ENCODE peak calls at places on chromosomes 4 and X, in nine cellular contexts. H is endothelial cell of umbilical vein, C is SK-N-SH, O is sigmoid colon, R is suprapubic skin, U is GM23338, Z is stomach, J is H1, S is prostate gland. T is an unnamed sample.

GRCh38 chr4:102616661-102617060 is 115.5 kb downstream of the NFKB1 start:
- DNase-seq in H (peak), C (peak), O (no peak), R (no peak), U (peak), Z (no peak), J (no peak), S (no peak), T (no peak)

GRCh38 chr4:119237642-119238041 is 25.1 kb downstream of the USP53 start:
- DNase-seq in H (no peak), C (no peak), O (no peak), R (no peak), U (no peak), Z (no peak), J (no peak), S (no peak), T (no peak)

GRCh38 chr4:73080789-73081188 is 11.3 kb upstream of the COX18 start:
- DNase-seq in H (no peak), C (peak), O (no peak), R (no peak), U (no peak), Z (no peak), J (no peak), S (no peak), T (no peak)

GRCh38 chrX:1554469-1555210 is 17.7 kb upstream of the P2RY8 start:
- DNase-seq in H (no peak), C (no peak), O (peak), R (peak), U (no peak), Z (peak), J (no peak), S (no peak), T (no peak)

GRCh38 chr4:18366762-18367358 is 345.3 kb upstream of the LCORL start:
- DNase-seq in H (peak), C (peak), O (no peak), R (no peak), U (peak), Z (no peak), J (no peak), S (no peak), T (no peak)

GRCh38 chrX:14964500-14964899 is 91.3 kb downstream of the MOSPD2 start:
- DNase-seq in H (peak), C (no peak), O (no peak), R (no peak), U (no peak), Z (no peak), J (no peak), S (no peak), T (no peak)

GRCh38 chr4:109820563-109820962 is 5.0 kb downstream of the GAR1 start:
- DNase-seq in H (no peak), C (no peak), O (no peak), R (no peak), U (no peak), Z (no peak), J (no peak), S (peak), T (no peak)

GRCh38 chr4:84920591-84920990 is 45.9 kb downstream of the WDFY3 start:
- DNase-seq in H (peak), C (no peak), O (no peak), R (no peak), U (no peak), Z (no peak), J (no peak), S (no peak), T (no peak)

GRCh38 chrX:119477812-119478232 is 9.6 kb downstream of the SLC25A5 start:
- DNase-seq in H (no peak), C (no peak), O (no peak), R (no peak), U (no peak), Z (peak), J (no peak), S (no peak), T (no peak)

GRCh38 chrX:123648028-123648810 is 84.6 kb downstream of the THOC2 start:
- DNase-seq in H (peak), C (no peak), O (no peak), R (no peak), U (peak), Z (peak), J (peak), S (peak), T (no peak)

GRCh38 chrX:25872786-25873185 is 265.4 kb upstream of the MAGEB18 start:
- DNase-seq in H (no peak), C (no peak), O (no peak), R (no peak), U (no peak), Z (no peak), J (no peak), S (no peak), T (no peak)

GRCh38 chr4:145935253-145936141 is 3.1 kb downstream of the ZNF827 start:
- DNase-seq in H (peak), C (peak), O (no peak), R (no peak), U (peak), Z (peak), J (no peak), S (no peak), T (peak)

GRCh38 chr4:76420901-76421581 is at the start of gene CCDC158:
- DNase-seq in H (no peak), C (peak), O (no peak), R (no peak), U (peak), Z (peak), J (no peak), S (no peak), T (no peak)

GRCh38 chrX:104351173-104351769 is 96.5 kb upstream of the ESX1 start:
- DNase-seq in H (peak), C (no peak), O (no peak), R (no peak), U (no peak), Z (no peak), J (no peak), S (no peak), T (no peak)

GRCh38 chr4:62324215-62324614 is 1124.1 kb downstream of the ADGRL3 start:
- DNase-seq in H (no peak), C (no peak), O (no peak), R (no peak), U (no peak), Z (no peak), J (no peak), S (no peak), T (no peak)

GRCh38 chr4:26191353-26191752 is 129.5 kb upstream of the RBPJ start:
- DNase-seq in H (no peak), C (no peak), O (no peak), R (no peak), U (no peak), Z (no peak), J (no peak), S (no peak), T (no peak)

GRCh38 chr4:61246003-61246402 is 45.9 kb downstream of the ADGRL3 start:
- DNase-seq in H (no peak), C (no peak), O (no peak), R (no peak), U (no peak), Z (no peak), J (no peak), S (no peak), T (no peak)

GRCh38 chrX:48573690-48574269 is 504 bp upstream of the RBM3 start:
- DNase-seq in H (peak), C (peak), O (peak), R (no peak), U (no peak), Z (peak), J (no peak), S (no peak), T (no peak)

GRCh38 chrX:39158801-39159657 is 357.8 kb downstream of the MID1IP1 start:
- DNase-seq in H (no peak), C (peak), O (no peak), R (no peak), U (no peak), Z (no peak), J (no peak), S (no peak), T (no peak)

GRCh38 chrX:133838761-133839676 is 146.4 kb downstream of the GPC3 start:
- DNase-seq in H (peak), C (peak), O (no peak), R (no peak), U (peak), Z (no peak), J (peak), S (no peak), T (no peak)

GRCh38 chr4:122577808-122578781 is 42.8 kb downstream of the IL21 start:
- DNase-seq in H (peak), C (peak), O (no peak), R (no peak), U (peak), Z (peak), J (no peak), S (peak), T (no peak)

GRCh38 chr4:81912420-81912819 is 440.7 kb upstream of the RASGEF1B start:
- DNase-seq in H (no peak), C (no peak), O (no peak), R (no peak), U (no peak), Z (no peak), J (no peak), S (no peak), T (no peak)

GRCh38 chr4:145182212-145182611 is 1.8 kb upstream of the OTUD4 start:
- DNase-seq in H (no peak), C (no peak), O (no peak), R (no peak), U (no peak), Z (no peak), J (no peak), S (no peak), T (no peak)

GRCh38 chrX:2609431-2610238 is 81.5 kb upstream of the CD99 start:
- DNase-seq in H (peak), C (no peak), O (peak), R (no peak), U (peak), Z (no peak), J (no peak), S (no peak), T (no peak)

GRCh38 chr4:147340111-147340510 is 140.8 kb upstream of the EDNRA start:
- DNase-seq in H (peak), C (no peak), O (no peak), R (no peak), U (no peak), Z (no peak), J (no peak), S (no peak), T (no peak)

GRCh38 chr4:21699437-21699836 is 249.1 kb downstream of the KCNIP4 start:
- DNase-seq in H (no peak), C (no peak), O (no peak), R (no peak), U (peak), Z (peak), J (no peak), S (no peak), T (no peak)

GRCh38 chr4:41670530-41670929 is 78.0 kb downstream of the PHOX2B start:
- DNase-seq in H (no peak), C (no peak), O (no peak), R (no peak), U (no peak), Z (peak), J (no peak), S (peak), T (no peak)

GRCh38 chr4:53781614-53782467 is 190.6 kb upstream of the LNX1 start:
- DNase-seq in H (peak), C (no peak), O (no peak), R (no peak), U (no peak), Z (no peak), J (no peak), S (no peak), T (no peak)

GRCh38 chr4:186676531-186677158 is 47.0 kb downstream of the FAT1 start:
- DNase-seq in H (no peak), C (no peak), O (no peak), R (no peak), U (peak), Z (no peak), J (no peak), S (no peak), T (no peak)

DNA sequence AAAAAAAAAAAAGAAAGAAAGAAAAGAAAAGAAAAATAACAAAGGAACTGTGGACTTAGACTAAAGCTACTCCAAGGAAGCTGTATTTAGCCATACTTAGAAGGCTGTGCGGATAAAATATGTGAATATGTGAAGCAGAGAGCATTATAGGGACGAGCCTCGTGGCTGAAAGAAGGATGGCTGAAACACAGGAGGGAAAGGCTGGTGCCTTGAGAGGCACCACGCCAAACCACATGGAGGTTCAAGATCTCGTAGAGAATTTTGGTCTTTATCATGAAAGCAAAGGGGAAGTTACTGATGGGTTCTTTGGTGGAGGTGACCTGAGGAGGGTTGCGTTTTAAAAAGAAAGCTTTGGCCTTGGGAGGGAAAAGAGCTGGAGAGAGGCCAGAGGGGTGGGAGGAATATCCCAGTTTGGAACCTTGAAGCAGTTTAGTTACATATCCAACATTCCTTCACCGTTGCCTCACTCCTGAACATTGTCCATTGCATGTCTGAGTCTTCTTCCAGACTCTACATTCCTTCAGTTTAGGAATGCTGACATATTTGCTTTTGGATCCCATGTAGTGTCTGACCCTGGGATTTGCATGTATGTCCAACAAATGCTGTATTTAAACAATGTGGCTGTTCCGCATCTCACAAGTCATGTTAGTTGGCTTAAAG is 82.5 kb downstream of the CPE start:
- DNase-seq in H (no peak), C (no peak), O (no peak), R (no peak), U (no peak), Z (no peak), J (no peak), S (no peak), T (no peak)
- TF ChIP-seq POLR2AphosphoS5 in H (no peak), C (no peak), O (no peak), R (no peak), U (no peak), Z (no peak), J (no peak), S (no peak), T (no peak)

GRCh38 chr4:124483043-124483906 is 229.3 kb downstream of the ANKRD50 start:
- DNase-seq in H (peak), C (peak), O (no peak), R (no peak), U (peak), Z (no peak), J (no peak), S (no peak), T (no peak)

GRCh38 chr4:124481123-124481522 is 231.4 kb downstream of the ANKRD50 start:
- DNase-seq in H (no peak), C (no peak), O (no peak), R (no peak), U (no peak), Z (no peak), J (no peak), S (no peak), T (no peak)

GRCh38 chr4:124484940-124485339 is 227.6 kb downstream of the ANKRD50 start:
- DNase-seq in H (no peak), C (no peak), O (no peak), R (no peak), U (no peak), Z (no peak), J (no peak), S (no peak), T (no peak)

GRCh38 chr4:124484008-124484407 is 228.5 kb downstream of the ANKRD50 start:
- DNase-seq in H (no peak), C (no peak), O (no peak), R (no peak), U (no peak), Z (no peak), J (no peak), S (no peak), T (no peak)

GRCh38 chr4:124486423-124486822 is 226.1 kb downstream of the ANKRD50 start:
- DNase-seq in H (no peak), C (no peak), O (no peak), R (no peak), U (no peak), Z (no peak), J (no peak), S (no peak), T (no peak)
- TF ChIP-seq CTCF in H (no peak), C (no peak), O (no peak), R (no peak), U (peak), Z (no peak), J (no peak), S (no peak), T (no peak)

GRCh38 chrX:135974279-135974856 is 580 bp upstream of the MMGT1 start:
- DNase-seq in H (peak), C (peak), O (peak), R (peak), U (peak), Z (peak), J (no peak), S (peak), T (peak)
- H3K4me3 ChIP-seq in H (peak), C (peak), O (peak), R (peak), U (peak), Z (peak), J (peak), S (peak), T (peak)

DNA sequence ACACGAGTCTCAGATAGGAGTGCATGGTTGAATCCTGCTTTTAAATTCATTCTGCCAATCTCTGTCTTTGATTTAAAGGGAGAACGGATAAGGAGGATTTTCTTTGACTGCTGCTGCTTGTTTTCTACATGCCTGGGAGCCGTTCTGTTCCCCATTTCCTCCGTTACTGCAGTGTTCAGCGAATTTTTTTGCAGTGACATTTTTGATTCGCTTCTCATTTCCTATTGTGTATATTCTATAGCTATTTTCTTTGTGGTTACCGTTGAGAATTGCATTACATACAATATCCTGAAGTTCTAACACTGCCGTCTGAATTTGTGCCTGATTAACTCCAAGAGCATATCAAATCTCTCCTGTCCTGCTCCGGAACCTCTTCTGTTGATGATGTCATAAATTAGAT is 14.8 kb upstream of the MAEA start:
- DNase-seq in H (no peak), C (no peak), O (no peak), R (no peak), U (no peak), Z (no peak), J (no peak), S (no peak), T (no peak)
- TF ChIP-seq POLR2AphosphoS5 in H (no peak), C (no peak), O (no peak), R (no peak), U (no peak), Z (no peak), J (no peak), S (no peak), T (no peak)

GRCh38 chrX:139965421-139965820 is at the start of gene CXorf66:
- DNase-seq in H (no peak), C (no peak), O (no peak), R (no peak), U (no peak), Z (no peak), J (no peak), S (no peak), T (no peak)

GRCh38 chrX:139972113-139972512 is 6.8 kb upstream of the CXorf66 start:
- DNase-seq in H (no peak), C (no peak), O (no peak), R (no peak), U (no peak), Z (no peak), J (no peak), S (no peak), T (no peak)

GRCh38 chrX:139971394-139971749 is 6.1 kb upstream of the CXorf66 start:
- DNase-seq in H (no peak), C (no peak), O (no peak), R (no peak), U (peak), Z (no peak), J (no peak), S (no peak), T (no peak)

GRCh38 chrX:139969286-139969685 is 4.0 kb upstream of the CXorf66 start:
- DNase-seq in H (no peak), C (no peak), O (no peak), R (no peak), U (peak), Z (no peak), J (no peak), S (no peak), T (no peak)

DNA sequence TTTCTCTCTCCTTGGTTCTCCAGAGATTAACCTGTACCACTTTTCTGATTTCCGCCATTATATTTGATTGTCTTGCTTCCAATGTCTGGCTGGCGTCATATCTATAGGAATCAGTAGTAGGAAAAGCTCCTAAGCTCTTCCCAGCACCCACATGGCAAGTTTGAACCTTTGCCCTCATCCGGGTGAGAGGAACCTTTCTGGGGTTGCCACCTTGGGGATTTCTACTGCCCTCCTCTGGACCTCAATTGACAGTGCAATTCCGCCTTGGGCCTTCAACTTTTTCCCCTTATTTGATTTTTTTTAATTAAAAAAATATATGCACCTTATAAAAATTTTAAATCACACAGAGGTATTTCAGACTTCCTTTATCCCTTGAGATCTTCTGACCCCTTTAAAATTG is 2.0 kb upstream of the CXorf66 start:
- DNase-seq in H (no peak), C (peak), O (no peak), R (no peak), U (peak), Z (no peak), J (no peak), S (no peak), T (no peak)
- TF ChIP-seq CTCF in H (peak), C (peak), O (no peak), R (no peak), U (peak), Z (no peak), J (peak), S (no peak), T (no peak)

DNA sequence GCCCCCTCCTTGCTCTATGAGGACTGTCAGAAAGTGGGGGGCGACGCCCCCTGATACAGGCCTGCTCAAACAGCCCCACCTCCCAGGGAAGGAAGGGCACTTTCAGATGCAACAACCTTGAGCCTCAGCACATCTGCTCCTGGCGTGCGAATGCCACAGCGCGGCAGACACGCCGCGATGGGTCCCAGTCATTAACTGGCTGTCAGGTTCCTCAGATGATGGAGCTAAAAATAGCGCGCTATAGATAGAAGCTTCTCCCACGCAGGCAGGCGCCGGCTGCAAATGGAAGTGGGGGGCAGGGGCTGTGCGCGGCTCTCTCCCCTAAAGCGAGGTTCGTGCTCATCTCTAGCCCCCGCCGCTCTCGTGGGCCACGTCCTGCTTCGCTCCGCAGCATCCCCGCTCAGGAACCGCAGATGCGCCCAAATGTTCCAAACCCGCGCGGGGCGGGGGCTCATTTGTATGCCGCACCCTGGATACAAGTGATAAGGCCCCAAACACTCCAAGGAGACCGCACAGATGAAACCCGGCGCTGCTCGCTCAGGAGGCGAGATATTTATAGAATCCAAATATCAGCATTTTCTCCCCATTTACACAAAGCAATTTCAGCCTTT is 57.7 kb upstream of the LGI2 start:
- DNase-seq in H (no peak), C (peak), O (no peak), R (no peak), U (peak), Z (no peak), J (no peak), S (no peak), T (peak)
- H3K4me3 ChIP-seq in H (no peak), C (peak), O (peak), R (peak), U (peak), Z (peak), J (no peak), S (no peak), T (no peak)

GRCh38 chr4:7059673-7060072 is 8.2 kb downstream of the GRPEL1 start:
- DNase-seq in H (no peak), C (no peak), O (peak), R (peak), U (no peak), Z (no peak), J (no peak), S (no peak), T (peak)
- TF ChIP-seq POLR2AphosphoS5 in H (no peak), C (no peak), O (no peak), R (no peak), U (no peak), Z (no peak), J (no peak), S (no peak), T (no peak)

T was measured in upper lobe of left lung.